ENCODE peak calls at places on chromosome 4, in eight cellular contexts. D, R, V, M, T, Q, N and I are unnamed samples.

GRCh38 chr4:139978692-139979091 is 175.3 kb downstream of the MAML3 start:
- DNase-seq in R (no peak), V (no peak), D (no peak), T (no peak), N (no peak), M (no peak), Q (no peak), I (no peak)

GRCh38 chr4:146243141-146243882 is 29.0 kb downstream of the REELD1 start:
- DNase-seq in D (no peak), Q (peak), T (peak), M (no peak), V (peak), R (peak), N (peak), I (peak)

GRCh38 chr4:44522761-44523445 is 74.3 kb upstream of the KCTD8 start:
- DNase-seq in M (no peak), V (no peak), D (no peak), T (no peak), N (no peak), R (no peak), Q (no peak), I (no peak)

GRCh38 chr4:13525606-13526281 is 18.6 kb downstream of the NKX3-2 start:
- DNase-seq in Q (no peak), T (no peak), N (no peak), V (no peak), D (no peak), M (no peak), R (no peak), I (no peak)

GRCh38 chr4:143482753-143483362 is 30.6 kb upstream of the SMARCA5 start:
- DNase-seq in D (no peak), N (peak), Q (peak), V (no peak), R (no peak), T (peak), M (no peak), I (peak)

GRCh38 chr4:121140712-121141111 is 23.4 kb downstream of the TNIP3 start:
- DNase-seq in R (no peak), N (no peak), D (no peak), T (peak), M (no peak), V (no peak), Q (peak), I (no peak)

GRCh38 chr4:1767058-1767769 is 25.9 kb upstream of the FGFR3 start:
- DNase-seq in M (no peak), Q (peak), N (no peak), D (no peak), T (peak), V (peak), R (no peak), I (peak)

GRCh38 chr4:53618321-53618720 is 27.0 kb upstream of the LNX1 start:
- DNase-seq in D (no peak), M (no peak), Q (no peak), V (no peak), N (no peak), T (no peak), R (no peak), I (no peak)